ENCODE peak calls at places on chromosomes 12 and 14, in ten cellular contexts. I is SK-N-SH, L is foreskin fibroblast, T is left ventricle myocardium inferior, J is GM19239, W is endothelial cell, S is amniotic stem cell, K is mucosa of gallbladder, A is AG10803, C is brain microvascular endothelial cell. H is an unnamed sample.

GRCh38 chr14:49766839-49767238 is 1.1 kb upstream of the KLHDC2 start:
- DNase-seq in I (peak; percentile 17), L (no peak), T (no peak), J (no peak), W (no peak), S (no peak), K (no peak), A (no peak), C (no peak), H (no peak)

GRCh38 chr12:105561981-105562726 is 231.7 kb downstream of the C12orf75 start:
- DNase-seq in I (no peak), L (peak; percentile 33), T (peak; percentile 30), J (no peak), W (no peak), S (peak; percentile 21), K (no peak), A (peak; percentile 91), C (peak; percentile 67), H (peak; percentile 76)

GRCh38 chr12:30025317-30025716 is 241.6 kb upstream of the TMTC1 start:
- DNase-seq in I (no peak), L (no peak), T (no peak), J (no peak), W (no peak), S (no peak), K (no peak), A (peak; percentile 12), C (no peak), H (no peak)

GRCh38 chr14:24712909-24713308 is 78.9 kb upstream of the GZMB start:
- DNase-seq in I (no peak), L (no peak), T (no peak), J (no peak), W (no peak), S (no peak), K (no peak), A (no peak), C (no peak), H (no peak)

GRCh38 chr12:93943766-93944165 is 204.6 kb upstream of the PLXNC1 start:
- DNase-seq in I (no peak), L (peak; percentile 75), T (no peak), J (no peak), W (no peak), S (no peak), K (no peak), A (peak; percentile 80), C (no peak), H (no peak)

GRCh38 chr12:87848248-87848868 is 180.8 kb downstream of the C12orf50 start:
- DNase-seq in I (peak; percentile 31), L (peak; percentile 21), T (no peak), J (peak; percentile 10), W (peak; percentile 37), S (peak; percentile 42), K (peak; percentile 13), A (peak; percentile 58), C (peak; percentile 67), H (no peak)

GRCh38 chr12:14167005-14167628 is 185.7 kb upstream of the GRIN2B start:
- DNase-seq in I (peak; percentile 67), L (peak; percentile 33), T (no peak), J (peak; percentile 36), W (peak; percentile 64), S (peak; percentile 1), K (peak; percentile 55), A (peak; percentile 43), C (peak; percentile 46), H (no peak)

GRCh38 chr14:73786632-73786941 is 65.0 kb upstream of the PTGR2 start:
- DNase-seq in I (peak; percentile 83), L (no peak), T (peak; percentile 59), J (no peak), W (peak; percentile 59), S (no peak), K (no peak), A (no peak), C (no peak), H (peak; percentile 76)

GRCh38 chr12:47033081-47033480 is 46.3 kb upstream of the PCED1B start:
- DNase-seq in I (no peak), L (no peak), T (peak; percentile 26), J (no peak), W (no peak), S (no peak), K (peak; percentile 17), A (peak; percentile 42), C (no peak), H (peak; percentile 82)

GRCh38 chr14:105395538-105395854 is 2.8 kb upstream of the TEX22 start:
- DNase-seq in I (no peak), L (no peak), T (no peak), J (no peak), W (no peak), S (no peak), K (no peak), A (no peak), C (no peak), H (no peak)

GRCh38 chr12:2667716-2668440 is 126.9 kb upstream of the FKBP4 start:
- DNase-seq in I (no peak), L (no peak), T (no peak), J (no peak), W (no peak), S (no peak), K (no peak), A (no peak), C (no peak), H (no peak)

GRCh38 chr12:105667880-105668279 is 337.4 kb downstream of the C12orf75 start:
- DNase-seq in I (no peak), L (no peak), T (no peak), J (no peak), W (no peak), S (no peak), K (no peak), A (peak; percentile 58), C (no peak), H (no peak)

GRCh38 chr12:10301103-10301502 is 6.6 kb upstream of the KLRD1 start:
- DNase-seq in I (no peak), L (no peak), T (no peak), J (no peak), W (no peak), S (no peak), K (no peak), A (no peak), C (peak; percentile 16), H (no peak)

GRCh38 chr14:23695220-23695999 is 59.2 kb downstream of the DHRS2 start:
- DNase-seq in I (peak; percentile 7), L (no peak), T (peak; percentile 25), J (no peak), W (peak; percentile 63), S (no peak), K (no peak), A (peak; percentile 12), C (no peak), H (no peak)

GRCh38 chr12:107337354-107338095 is 244.2 kb upstream of the CRY1 start:
- DNase-seq in I (no peak), L (no peak), T (no peak), J (no peak), W (no peak), S (no peak), K (no peak), A (no peak), C (no peak), H (no peak)

GRCh38 chr12:71144682-71145081 is 13.1 kb downstream of the TSPAN8 start:
- DNase-seq in I (no peak), L (no peak), T (no peak), J (no peak), W (no peak), S (no peak), K (no peak), A (no peak), C (no peak), H (no peak)

GRCh38 chr12:51152953-51153352 is 20.0 kb downstream of the TFCP2 start:
- DNase-seq in I (no peak), L (no peak), T (no peak), J (no peak), W (no peak), S (no peak), K (no peak), A (no peak), C (no peak), H (no peak)

GRCh38 chr12:54935235-54935951 is 49.2 kb downstream of the TESPA1 start:
- DNase-seq in I (no peak), L (peak; percentile 80), T (no peak), J (peak; percentile 36), W (no peak), S (peak; percentile 44), K (no peak), A (peak; percentile 70), C (peak; percentile 86), H (no peak)

GRCh38 chr14:76531085-76531484 is 155.1 kb downstream of the ESRRB start:
- DNase-seq in I (no peak), L (no peak), T (no peak), J (no peak), W (no peak), S (no peak), K (no peak), A (no peak), C (no peak), H (no peak)

GRCh38 chr12:47216150-47216677 is 136.5 kb upstream of the AMIGO2 start:
- DNase-seq in I (no peak), L (no peak), T (peak; percentile 24), J (peak; percentile 36), W (no peak), S (no peak), K (peak; percentile 34), A (no peak), C (no peak), H (no peak)

GRCh38 chr14:73198253-73198652 is 39.1 kb upstream of the PAPLN start:
- DNase-seq in I (no peak), L (no peak), T (no peak), J (no peak), W (no peak), S (no peak), K (no peak), A (no peak), C (no peak), H (no peak)

GRCh38 chr12:11876301-11876700 is 194.4 kb upstream of the BCL2L14 start:
- DNase-seq in I (no peak), L (no peak), T (no peak), J (no peak), W (no peak), S (no peak), K (no peak), A (no peak), C (no peak), H (no peak)

GRCh38 chr14:105324080-105324778 is 9.7 kb downstream of the PACS2 start:
- DNase-seq in I (peak; percentile 28), L (no peak), T (peak; percentile 68), J (no peak), W (no peak), S (no peak), K (no peak), A (no peak), C (peak; percentile 29), H (no peak)